ENCODE peak calls at places on chromosome 17, in five cellular contexts. One of them, this sample, is unnamed. For H3K4me1 and H3K27me3, the result is how much of the 10 kb centered on the place peaks cover.

GRCh38 chr17:75897076-75898019 is 597 bp upstream of the TRIM65 start:
- DNase-seq in right lobe of liver: no peak
- DNase-seq in pancreas: no peak
- DNase-seq in left ventricle myocardium inferior: no peak
- DNase-seq in gastrocnemius medialis: no peak
- DNase-seq in this sample: peak

GRCh38 chr17:17109231-17109630 is 67.0 kb downstream of the MPRIP start:
- DNase-seq in gastrocnemius medialis: no peak
- DNase-seq in right lobe of liver: no peak
- DNase-seq in pancreas: peak
- DNase-seq in left ventricle myocardium inferior: peak
- DNase-seq in this sample: no peak

GRCh38 chr17:2174048-2174447 is 119.1 kb downstream of the HIC1 start:
- DNase-seq in pancreas: no peak
- DNase-seq in gastrocnemius medialis: no peak
- DNase-seq in left ventricle myocardium inferior: no peak
- DNase-seq in right lobe of liver: no peak
- DNase-seq in this sample: no peak

GRCh38 chr17:42090964-42091790 is 7.1 kb downstream of the ZNF385C start:
- DNase-seq in left ventricle myocardium inferior: no peak
- DNase-seq in right lobe of liver: no peak
- DNase-seq in pancreas: no peak
- DNase-seq in gastrocnemius medialis: no peak
- DNase-seq in this sample: no peak

GRCh38 chr17:19346351-19347255 is 15.9 kb downstream of the B9D1 start:
- DNase-seq in pancreas: no peak
- DNase-seq in left ventricle myocardium inferior: peak
- DNase-seq in gastrocnemius medialis: peak
- DNase-seq in right lobe of liver: peak
- DNase-seq in this sample: peak

GRCh38 chr17:71409712-71410111 is 711.1 kb upstream of the SOX9 start:
- DNase-seq in right lobe of liver: no peak
- DNase-seq in left ventricle myocardium inferior: no peak
- DNase-seq in pancreas: no peak
- DNase-seq in gastrocnemius medialis: no peak
- DNase-seq in this sample: no peak

GRCh38 chr17:2267354-2267753 is 36.2 kb downstream of the SMG6 start:
- DNase-seq in gastrocnemius medialis: no peak
- DNase-seq in right lobe of liver: no peak
- DNase-seq in pancreas: no peak
- DNase-seq in left ventricle myocardium inferior: no peak
- DNase-seq in this sample: no peak

GRCh38 chr17:49523706-49524472 is 28.8 kb downstream of the NGFR start:
- DNase-seq in left ventricle myocardium inferior: no peak
- DNase-seq in right lobe of liver: no peak
- DNase-seq in pancreas: peak
- DNase-seq in gastrocnemius medialis: no peak
- DNase-seq in this sample: no peak

GRCh38 chr17:57121308-57122042 is 36.4 kb downstream of the AKAP1 start:
- DNase-seq in gastrocnemius medialis: no peak
- DNase-seq in left ventricle myocardium inferior: no peak
- DNase-seq in pancreas: no peak
- DNase-seq in right lobe of liver: no peak
- DNase-seq in this sample: no peak

GRCh38 chr17:76726231-76726765 is at the start of gene JMJD6:
- DNase-seq in left ventricle myocardium inferior: peak
- DNase-seq in gastrocnemius medialis: peak
- DNase-seq in right lobe of liver: peak
- DNase-seq in pancreas: peak
- DNase-seq in this sample: peak

GRCh38 chr17:74055508-74056160 is 147.8 kb upstream of the RPL38 start:
- DNase-seq in pancreas: no peak
- DNase-seq in right lobe of liver: no peak
- DNase-seq in left ventricle myocardium inferior: no peak
- DNase-seq in gastrocnemius medialis: no peak
- DNase-seq in this sample: no peak

GRCh38 chr17:5115673-5116651 is at the start of gene USP6:
- DNase-seq in right lobe of liver: no peak
- DNase-seq in left ventricle myocardium inferior: no peak
- DNase-seq in pancreas: no peak
- DNase-seq in gastrocnemius medialis: no peak
- DNase-seq in this sample: no peak

GRCh38 chr17:4180791-4181190 is 37.8 kb downstream of the CYB5D2 start:
- DNase-seq in gastrocnemius medialis: no peak
- DNase-seq in pancreas: no peak
- DNase-seq in left ventricle myocardium inferior: peak
- DNase-seq in right lobe of liver: no peak
- DNase-seq in this sample: no peak

GRCh38 chr17:3894188-3894587 is 1.3 kb upstream of the CAMKK1 start:
- DNase-seq in gastrocnemius medialis: no peak
- DNase-seq in pancreas: no peak
- DNase-seq in right lobe of liver: no peak
- DNase-seq in left ventricle myocardium inferior: no peak
- DNase-seq in this sample: no peak

GRCh38 chr17:48244121-48244711 is 136.7 kb downstream of the SNX11 start:
- DNase-seq in right lobe of liver: no peak
- DNase-seq in pancreas: no peak
- DNase-seq in gastrocnemius medialis: no peak
- DNase-seq in left ventricle myocardium inferior: no peak
- DNase-seq in this sample: no peak

GRCh38 chr17:75326587-75326955 is 37.3 kb upstream of the SLC25A19 start:
- DNase-seq in left ventricle myocardium inferior: no peak
- DNase-seq in pancreas: no peak
- DNase-seq in gastrocnemius medialis: no peak
- DNase-seq in right lobe of liver: no peak
- DNase-seq in this sample: no peak

GRCh38 chr17:73455050-73455687 is 143.4 kb upstream of the CDC42EP4 start:
- DNase-seq in right lobe of liver: no peak
- DNase-seq in pancreas: no peak
- DNase-seq in gastrocnemius medialis: no peak
- DNase-seq in left ventricle myocardium inferior: no peak
- DNase-seq in this sample: no peak

GRCh38 chr17:2613089-2613808 is 19.8 kb downstream of the PAFAH1B1 start:
- DNase-seq in right lobe of liver: no peak
- DNase-seq in left ventricle myocardium inferior: no peak
- DNase-seq in pancreas: peak
- DNase-seq in gastrocnemius medialis: no peak
- DNase-seq in this sample: no peak

GRCh38 chr17:57016764-57017116 is 38.8 kb downstream of the SCPEP1 start:
- DNase-seq in pancreas: no peak
- DNase-seq in gastrocnemius medialis: no peak
- DNase-seq in right lobe of liver: no peak
- DNase-seq in left ventricle myocardium inferior: no peak
- DNase-seq in this sample: no peak

GRCh38 chr17:6894206-6894528 is 62.6 kb upstream of the TEKT1 start:
- DNase-seq in gastrocnemius medialis: no peak
- DNase-seq in right lobe of liver: no peak
- DNase-seq in pancreas: no peak
- DNase-seq in left ventricle myocardium inferior: no peak
- DNase-seq in this sample: no peak

GRCh38 chr17:49928826-49929475 is 40.0 kb upstream of the DLX4 start:
- DNase-seq in left ventricle myocardium inferior: no peak
- DNase-seq in gastrocnemius medialis: no peak
- DNase-seq in right lobe of liver: no peak
- DNase-seq in pancreas: no peak
- DNase-seq in this sample: no peak

GRCh38 chr17:82658796-82659452 is 10.7 kb upstream of the WDR45B start:
- DNase-seq in gastrocnemius medialis: no peak
- DNase-seq in pancreas: no peak
- DNase-seq in right lobe of liver: peak
- DNase-seq in left ventricle myocardium inferior: no peak
- DNase-seq in this sample: no peak

GRCh38 chr17:8382052-8382879 is 727 bp downstream of the RPL26 start:
- DNase-seq in left ventricle myocardium inferior: no peak
- DNase-seq in right lobe of liver: no peak
- DNase-seq in gastrocnemius medialis: no peak
- DNase-seq in pancreas: no peak
- DNase-seq in this sample: no peak

GRCh38 chr17:82380860-82381702 is 9.5 kb downstream of the UTS2R start:
- DNase-seq in pancreas: no peak
- DNase-seq in gastrocnemius medialis: no peak
- DNase-seq in right lobe of liver: peak
- DNase-seq in left ventricle myocardium inferior: no peak
- DNase-seq in this sample: no peak

DNA sequence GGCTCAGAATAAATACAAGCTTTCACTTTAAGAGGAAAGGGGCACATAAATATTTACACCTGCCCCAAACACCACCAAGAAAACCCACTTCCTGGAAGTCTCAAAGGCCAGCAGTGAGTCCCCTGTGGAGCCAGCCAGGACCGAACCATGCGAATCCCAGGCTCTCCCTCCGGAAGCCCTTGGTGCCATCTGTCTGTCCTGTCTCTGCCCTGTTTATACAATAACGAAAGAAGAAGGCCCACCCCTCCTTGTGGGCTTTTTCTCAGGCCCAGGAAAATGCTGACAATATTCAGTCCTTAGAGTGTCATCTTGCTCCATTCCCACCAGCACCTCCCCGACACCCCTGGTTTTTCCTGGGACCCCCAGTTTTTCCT is 3.6 kb upstream of the SLC6A4 start:
- DNase-seq in gastrocnemius medialis: no peak
- DNase-seq in right lobe of liver: no peak
- DNase-seq in left ventricle myocardium inferior: no peak
- DNase-seq in pancreas: no peak
- DNase-seq in this sample: no peak
- H3K4me3 ChIP-seq in gastrocnemius medialis: no peak
- H3K4me3 ChIP-seq in right lobe of liver: no peak
- H3K4me3 ChIP-seq in left ventricle myocardium inferior: no peak
- H3K4me3 ChIP-seq in pancreas: no peak
- H3K4me3 ChIP-seq in this sample: no peak

GRCh38 chr17:39598047-39598481 is 9.7 kb downstream of the NEUROD2 start:
- DNase-seq in right lobe of liver: peak
- DNase-seq in pancreas: peak
- DNase-seq in left ventricle myocardium inferior: no peak
- DNase-seq in gastrocnemius medialis: no peak
- DNase-seq in this sample: no peak

GRCh38 chr17:39596543-39597267 is 11.0 kb downstream of the NEUROD2 start:
- DNase-seq in pancreas: peak
- DNase-seq in gastrocnemius medialis: no peak
- DNase-seq in left ventricle myocardium inferior: no peak
- DNase-seq in right lobe of liver: no peak
- DNase-seq in this sample: no peak

GRCh38 chr17:39597372-39598046 is 10.2 kb downstream of the NEUROD2 start:
- DNase-seq in pancreas: peak
- DNase-seq in right lobe of liver: no peak
- DNase-seq in left ventricle myocardium inferior: no peak
- DNase-seq in gastrocnemius medialis: no peak
- DNase-seq in this sample: no peak

GRCh38 chr17:39595294-39595693 is 12.4 kb downstream of the NEUROD2 start:
- DNase-seq in pancreas: peak
- DNase-seq in gastrocnemius medialis: no peak
- DNase-seq in left ventricle myocardium inferior: no peak
- DNase-seq in right lobe of liver: no peak
- DNase-seq in this sample: no peak

DNA sequence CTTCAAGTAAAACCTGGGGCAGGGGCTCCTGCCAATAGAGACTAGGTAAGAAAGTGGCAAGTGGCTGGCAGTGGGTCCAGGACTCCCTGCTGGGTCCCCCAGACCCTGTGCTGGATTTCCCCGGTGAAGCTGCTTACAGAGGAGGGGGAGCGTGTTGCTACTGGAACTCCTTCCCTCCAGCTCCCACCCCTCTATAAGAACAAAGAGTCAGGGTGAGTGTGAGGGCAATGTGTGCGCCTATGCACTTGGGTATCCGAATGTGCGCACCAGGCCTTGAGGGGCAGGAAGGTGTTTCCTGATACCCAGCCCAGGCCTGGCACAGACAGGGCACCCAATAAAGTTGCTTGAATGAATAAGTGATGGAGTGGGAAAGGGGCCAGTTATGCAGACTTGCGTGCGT is 11.8 kb downstream of the NEUROD2 start:
- DNase-seq in pancreas: peak
- DNase-seq in left ventricle myocardium inferior: no peak
- DNase-seq in right lobe of liver: no peak
- DNase-seq in gastrocnemius medialis: no peak
- DNase-seq in this sample: no peak
- H3K4me1 ChIP-seq in pancreas: under half
- H3K4me1 ChIP-seq in left ventricle myocardium inferior: under half
- H3K4me1 ChIP-seq in right lobe of liver: under half
- H3K4me1 ChIP-seq in gastrocnemius medialis: under half
- H3K4me1 ChIP-seq in this sample: under half

DNA sequence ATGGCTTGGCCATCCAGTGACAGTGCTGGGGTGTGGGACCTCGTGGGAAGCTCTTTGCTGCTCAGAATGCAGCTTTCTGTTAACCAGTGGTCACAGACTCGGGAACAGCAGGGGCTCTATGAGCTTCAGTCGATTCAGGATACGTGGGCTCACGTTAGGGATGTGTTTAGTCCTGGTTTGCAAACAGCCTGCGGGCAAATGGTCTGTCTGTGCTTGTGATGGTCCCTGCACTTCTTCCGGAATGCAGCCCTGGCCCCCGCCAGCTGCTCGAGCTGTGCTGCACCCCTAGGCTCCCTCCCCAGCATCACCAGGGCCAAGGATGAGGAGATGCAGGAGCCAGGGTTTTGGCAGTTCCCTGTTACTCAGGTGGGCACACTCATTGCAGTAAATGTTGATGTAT is 172.8 kb upstream of the CHMP6 start:
- DNase-seq in gastrocnemius medialis: no peak
- DNase-seq in pancreas: no peak
- DNase-seq in right lobe of liver: no peak
- DNase-seq in left ventricle myocardium inferior: no peak
- DNase-seq in this sample: peak
- H3K27me3 ChIP-seq in gastrocnemius medialis: under half
- H3K27me3 ChIP-seq in pancreas: under half
- H3K27me3 ChIP-seq in right lobe of liver: under half
- H3K27me3 ChIP-seq in left ventricle myocardium inferior: under half
- H3K27me3 ChIP-seq in this sample: under half

GRCh38 chr17:43125133-43125966 is at the start of gene BRCA1:
- DNase-seq in pancreas: peak
- DNase-seq in left ventricle myocardium inferior: peak
- DNase-seq in gastrocnemius medialis: peak
- DNase-seq in right lobe of liver: peak
- DNase-seq in this sample: peak

GRCh38 chr17:43125967-43126910 is 1.1 kb upstream of the BRCA1 start:
- DNase-seq in gastrocnemius medialis: no peak
- DNase-seq in left ventricle myocardium inferior: no peak
- DNase-seq in right lobe of liver: no peak
- DNase-seq in pancreas: peak
- DNase-seq in this sample: no peak

GRCh38 chr17:43129671-43130010 is 4.5 kb upstream of the BRCA1 start:
- DNase-seq in pancreas: no peak
- DNase-seq in gastrocnemius medialis: no peak
- DNase-seq in left ventricle myocardium inferior: no peak
- DNase-seq in right lobe of liver: no peak
- DNase-seq in this sample: no peak

GRCh38 chr17:43132117-43132516 is 7.0 kb upstream of the BRCA1 start:
- DNase-seq in left ventricle myocardium inferior: no peak
- DNase-seq in gastrocnemius medialis: no peak
- DNase-seq in right lobe of liver: no peak
- DNase-seq in pancreas: no peak
- DNase-seq in this sample: no peak

DNA sequence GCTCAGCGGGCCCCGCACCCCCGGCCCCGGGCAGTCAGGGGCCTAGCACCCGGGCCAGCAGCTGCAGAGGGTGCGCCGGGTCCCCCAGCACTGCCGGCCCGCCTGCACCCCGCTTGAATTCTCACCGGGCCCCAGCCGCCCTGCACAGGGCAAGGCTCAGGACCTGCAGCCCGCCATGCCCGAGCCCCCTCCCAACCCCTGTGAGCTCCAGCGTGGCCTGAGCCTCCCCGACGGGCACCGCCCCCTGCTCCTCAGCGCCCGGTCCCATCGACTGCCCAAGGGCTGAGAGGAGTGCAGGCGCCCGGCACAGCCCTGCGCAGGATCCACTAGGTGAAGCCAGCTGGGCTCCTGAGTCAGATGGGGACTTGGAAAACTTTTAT is 1.7 kb upstream of the BRCA1 start:
- DNase-seq in right lobe of liver: no peak
- DNase-seq in gastrocnemius medialis: no peak
- DNase-seq in left ventricle myocardium inferior: no peak
- DNase-seq in pancreas: peak
- DNase-seq in this sample: no peak
- H3K4me3 ChIP-seq in right lobe of liver: no peak
- H3K4me3 ChIP-seq in gastrocnemius medialis: no peak
- H3K4me3 ChIP-seq in left ventricle myocardium inferior: no peak
- H3K4me3 ChIP-seq in pancreas: no peak
- H3K4me3 ChIP-seq in this sample: no peak